ENCODE peak calls at places on chromosomes 12 and 14, in seven cellular contexts. Q, C, P, Z, T, O and W are unnamed samples.

GRCh38 chr12:50776749-50777728 is 13.1 kb downstream of the ATF1 start:
- DNase-seq in Q (no peak), C (no peak), P (no peak), Z (no peak), T (no peak), O (no peak), W (no peak)

GRCh38 chr14:99951085-99951484 is 114.1 kb upstream of the EVL start:
- DNase-seq in Q (no peak), C (no peak), P (no peak), Z (no peak), T (no peak), O (no peak), W (no peak)

GRCh38 chr14:94303111-94303510 is 10.0 kb upstream of the SERPINA10 start:
- DNase-seq in Q (no peak), C (no peak), P (no peak), Z (no peak), T (no peak), O (no peak), W (no peak)

GRCh38 chr12:121894633-121895032 is 6.0 kb downstream of the PSMD9 start:
- DNase-seq in Q (no peak), C (no peak), P (no peak), Z (no peak), T (no peak), O (no peak), W (no peak)

GRCh38 chr14:43503508-43503907 is 1003.6 kb downstream of the FSCB start:
- DNase-seq in Q (no peak), C (no peak), P (no peak), Z (no peak), T (no peak), O (no peak), W (no peak)

GRCh38 chr14:105498430-105499255 is 7.6 kb downstream of the TEDC1 start:
- DNase-seq in Q (no peak), C (no peak), P (no peak), Z (no peak), T (peak; percentile 20), O (no peak), W (no peak)

GRCh38 chr14:80764496-80764895 is 177.0 kb downstream of the CEP128 start:
- DNase-seq in Q (no peak), C (no peak), P (no peak), Z (no peak), T (no peak), O (no peak), W (no peak)

GRCh38 chr14:89178802-89179201 is 238.2 kb downstream of the FOXN3 start:
- DNase-seq in Q (no peak), C (no peak), P (no peak), Z (no peak), T (no peak), O (no peak), W (no peak)

GRCh38 chr12:115922952-115923564 is 354.4 kb downstream of the MED13L start:
- DNase-seq in Q (peak; percentile 6), C (no peak), P (no peak), Z (no peak), T (no peak), O (no peak), W (peak; percentile 35)

GRCh38 chr14:53218161-53218560 is 65.0 kb upstream of the DDHD1 start:
- DNase-seq in Q (no peak), C (no peak), P (no peak), Z (no peak), T (no peak), O (no peak), W (no peak)

GRCh38 chr14:60114881-60115280 is 23.2 kb downstream of the PCNX4 start:
- DNase-seq in Q (no peak), C (no peak), P (no peak), Z (no peak), T (no peak), O (no peak), W (no peak)

GRCh38 chr14:100302616-100303015 is 3.6 kb downstream of the SLC25A29 start:
- DNase-seq in Q (no peak), C (no peak), P (no peak), Z (no peak), T (no peak), O (no peak), W (no peak)

GRCh38 chr14:80211143-80212024 is at the start of gene DIO2:
- DNase-seq in Q (no peak), C (no peak), P (no peak), Z (no peak), T (peak; percentile 22), O (no peak), W (no peak)

GRCh38 chr12:27537855-27538675 is 14.1 kb downstream of the PPFIBP1 start:
- DNase-seq in Q (no peak), C (no peak), P (no peak), Z (no peak), T (no peak), O (no peak), W (no peak)

GRCh38 chr14:93997082-93997481 is at the start of gene CCDC197:
- DNase-seq in Q (no peak), C (no peak), P (no peak), Z (no peak), T (no peak), O (no peak), W (no peak)